ENCODE peak calls at places on chromosome 7, in ten cellular contexts. Q is stomach, Y is HL-60, C is GM23338, B is endothelial cell of umbilical vein, W is prostate gland, N is sigmoid colon, A is transverse colon, K is upper lobe of left lung, Z is GM12878. J is an unnamed sample.

GRCh38 chr7:112546723-112547513 is 66.1 kb downstream of the LSMEM1 start:
- DNase-seq in W (no peak), B (no peak), C (peak; percentile 76), A (no peak), N (no peak), K (peak; percentile 32), Z (no peak), Y (no peak), Q (no peak), J (no peak)

GRCh38 chr7:149293338-149293737 is 31.3 kb downstream of the ZNF783 start:
- DNase-seq in K (peak; percentile 33), Y (no peak), Q (no peak), W (no peak), Z (no peak), A (no peak), N (no peak), C (no peak), B (no peak), J (no peak)

GRCh38 chr7:11428877-11429617 is 403.0 kb downstream of the THSD7A start:
- DNase-seq in Z (no peak), C (peak; percentile 24), W (no peak), Q (no peak), Y (no peak), A (no peak), K (no peak), N (no peak), B (no peak), J (no peak)

GRCh38 chr7:132256721-132257212 is 319.5 kb downstream of the PLXNA4 start:
- DNase-seq in B (no peak), C (no peak), Y (peak; percentile 1), K (no peak), Z (no peak), A (no peak), N (no peak), Q (no peak), W (no peak), J (no peak)

GRCh38 chr7:151428393-151429231 is 11.3 kb downstream of the CRYGN start:
- DNase-seq in N (peak; percentile 76), B (no peak), W (no peak), Z (no peak), C (no peak), Y (no peak), A (no peak), K (peak; percentile 52), Q (no peak), J (no peak)

GRCh38 chr7:116834815-116835533 is 27.4 kb upstream of the CAPZA2 start:
- DNase-seq in C (no peak), Y (no peak), N (no peak), Z (no peak), Q (no peak), W (no peak), K (no peak), B (no peak), A (peak; percentile 67), J (no peak)

GRCh38 chr7:117283371-117283770 is 39.5 kb downstream of the WNT2 start:
- DNase-seq in W (no peak), C (no peak), Y (no peak), A (no peak), K (no peak), Q (no peak), N (no peak), B (no peak), Z (no peak), J (no peak)

GRCh38 chr7:99141756-99142726 is 1.9 kb downstream of the SMURF1 start:
- DNase-seq in Q (peak; percentile 72), K (peak; percentile 86), Y (no peak), A (peak; percentile 76), B (peak; percentile 56), C (peak; percentile 86), N (peak; percentile 81), Z (no peak), W (peak; percentile 68), J (no peak)

GRCh38 chr7:130069179-130069977 is 956 bp upstream of the KLHDC10 start:
- DNase-seq in A (no peak), K (no peak), N (no peak), Y (no peak), Q (peak; percentile 55), W (no peak), B (no peak), C (no peak), Z (no peak), J (no peak)

GRCh38 chr7:39896840-39897239 is 53.2 kb upstream of the CDK13 start:
- DNase-seq in Z (no peak), W (no peak), Y (no peak), A (no peak), B (no peak), C (no peak), K (no peak), Q (no peak), N (no peak), J (no peak)
- H3K4me3 ChIP-seq in Z (no peak overlapping the region), W (no peak overlapping the region), Y (no peak overlapping the region), A (no peak overlapping the region), B (no peak overlapping the region), C (no peak overlapping the region), K (no peak overlapping the region), Q (peak overlapping the region; percentile 24), N (no peak overlapping the region), J (peak overlapping the region; percentile 39)

GRCh38 chr7:96118449-96119001 is 203.4 kb downstream of the SLC25A13 start:
- DNase-seq in B (no peak), Q (no peak), W (no peak), Y (no peak), C (peak; percentile 17), Z (no peak), K (no peak), N (no peak), A (no peak), J (no peak)
- TF ChIP-seq POLR2AphosphoS5 in B (no peak), Q (no peak), W (no peak), Y (no peak), C (no peak), Z (no peak), K (no peak), N (no peak), A (no peak), J (no peak)

GRCh38 chr7:81851413-81851812 is 81.6 kb upstream of the HGF start:
- DNase-seq in Z (no peak), B (no peak), W (no peak), Q (no peak), Y (no peak), N (no peak), K (no peak), C (no peak), A (no peak), J (no peak)

GRCh38 chr7:81842361-81842760 is 72.5 kb upstream of the HGF start:
- DNase-seq in Y (no peak), K (no peak), W (no peak), Z (no peak), B (no peak), C (no peak), Q (no peak), N (no peak), A (no peak), J (no peak)

GRCh38 chr7:81846398-81846797 is 76.6 kb upstream of the HGF start:
- DNase-seq in Z (peak; percentile 57), K (no peak), W (no peak), Y (peak; percentile 95), C (no peak), Q (no peak), B (peak; percentile 53), A (no peak), N (no peak), J (no peak)

GRCh38 chr7:81839708-81840359 is 70.0 kb upstream of the HGF start:
- DNase-seq in A (no peak), Z (peak; percentile 42), C (no peak), W (no peak), N (no peak), B (no peak), Q (no peak), K (no peak), Y (no peak), J (no peak)

DNA sequence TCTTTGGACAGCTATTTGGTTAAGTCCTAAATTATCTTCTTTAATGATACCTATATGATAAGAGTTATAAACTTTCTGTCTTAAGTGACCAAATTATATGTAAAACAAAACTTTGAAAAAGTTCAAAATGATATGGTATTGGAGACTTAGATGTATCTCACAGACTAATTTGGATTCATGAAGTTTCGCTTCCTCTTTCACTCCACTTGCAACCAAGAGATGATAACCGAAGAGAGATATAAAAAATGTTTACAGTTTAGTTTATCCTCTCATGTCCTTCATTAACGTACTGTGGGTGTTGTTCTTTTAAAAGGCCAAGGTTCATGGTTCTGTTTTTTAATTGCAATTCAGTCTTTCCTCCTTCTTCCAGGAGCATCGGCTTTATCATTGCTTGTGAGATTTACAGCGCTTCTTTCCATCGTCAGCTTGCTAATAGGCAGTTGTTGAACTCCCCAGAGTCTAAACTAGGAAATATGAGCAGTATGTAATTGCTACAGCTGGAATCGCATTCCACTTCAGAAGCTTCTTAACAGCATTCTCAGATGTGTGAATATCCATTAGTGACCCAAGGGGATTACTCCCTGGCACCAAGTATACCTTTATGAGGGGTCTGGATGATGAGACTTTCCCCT is 75.9 kb upstream of the HGF start:
- DNase-seq in N (no peak), C (no peak), Y (peak; percentile 53), A (no peak), B (peak; percentile 4), Z (peak; percentile 37), Q (no peak), K (no peak), W (no peak), J (no peak)
- H3K4me3 ChIP-seq in N (peak overlapping the region; percentile 3), C (no peak overlapping the region), Y (no peak overlapping the region), A (no peak overlapping the region), B (no peak overlapping the region), Z (peak overlapping the region; percentile 31), Q (no peak overlapping the region), K (peak overlapping the region; percentile 14), W (no peak overlapping the region), J (no peak overlapping the region)

DNA sequence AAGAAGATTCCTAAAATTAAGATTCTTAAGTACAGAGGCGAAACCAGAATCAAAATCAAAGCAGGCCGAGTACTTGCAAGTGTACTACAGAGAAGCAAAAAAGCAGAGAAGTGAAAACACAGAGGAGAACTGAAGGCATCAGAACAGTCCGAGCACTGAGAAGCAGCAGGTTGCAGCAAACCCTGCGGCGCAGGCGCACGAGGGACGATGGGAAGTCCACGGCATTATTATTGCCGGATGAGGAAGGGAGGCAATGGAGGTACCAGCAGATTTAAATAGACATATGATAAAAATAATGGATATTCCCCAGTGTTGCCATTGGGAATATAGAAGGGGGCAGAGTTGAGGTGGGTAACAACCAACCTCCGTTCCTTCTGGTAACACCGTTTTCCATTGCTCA is 7.2 kb upstream of the SPAM1 start:
- DNase-seq in Y (no peak), C (no peak), N (no peak), K (peak; percentile 45), W (no peak), A (no peak), Z (no peak), Q (no peak), B (no peak), J (no peak)
- TF ChIP-seq POLR2AphosphoS5 in Y (no peak), C (no peak), N (no peak), K (no peak), W (no peak), A (no peak), Z (no peak), Q (no peak), B (no peak), J (no peak)

DNA sequence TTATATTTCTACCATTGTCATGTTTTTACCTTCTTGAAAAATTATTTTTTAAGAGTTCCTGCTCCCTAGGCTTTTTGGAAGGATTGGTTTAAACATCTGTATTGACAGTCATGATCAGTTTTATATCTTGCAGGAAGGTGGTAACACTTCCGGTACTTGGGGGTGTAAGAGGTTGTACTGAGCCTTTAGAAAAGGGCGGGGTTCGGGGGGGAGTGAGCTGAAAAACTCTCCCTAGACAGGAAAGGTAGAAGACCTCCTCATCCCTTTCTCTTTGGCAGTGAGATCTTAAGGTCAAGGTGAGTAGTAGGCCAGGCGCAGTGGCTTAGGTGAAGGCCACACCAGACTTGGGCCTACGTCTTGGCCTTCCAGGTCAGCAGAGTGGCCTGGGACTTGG is 371 bp upstream of the PPP1R9A start:
- DNase-seq in A (no peak), W (no peak), C (peak; percentile 53), Y (no peak), Q (no peak), B (no peak), K (no peak), Z (no peak), N (peak; percentile 60), J (no peak)
- H3K4me3 ChIP-seq in A (no peak overlapping the region), W (peak overlapping the region; percentile 52), C (peak overlapping the region; percentile 81), Y (no peak overlapping the region), Q (peak overlapping the region; percentile 69), B (peak overlapping the region; percentile 63), K (peak overlapping the region; percentile 63), Z (no peak overlapping the region), N (peak overlapping the region; percentile 65), J (peak overlapping the region; percentile 70)